ENCODE peak calls at places on chromosomes 12 and 14, in seven cellular contexts. One of them, this sample, is unnamed.

GRCh38 chr14:65496178-65496993 is 83.9 kb downstream of the FUT8 start:
- DNase-seq in H1: no peak
- DNase-seq in H9: no peak
- DNase-seq in mesenchymal stem cell: peak; percentile 6
- DNase-seq in mesendoderm: no peak
- DNase-seq in IMR-90: peak; percentile 17
- DNase-seq in neuronal stem cell: no peak
- DNase-seq in this sample: no peak

GRCh38 chr12:76766161-76766560 is 2.2 kb downstream of the ZDHHC17 start:
- DNase-seq in H9: no peak
- DNase-seq in neuronal stem cell: no peak
- DNase-seq in IMR-90: no peak
- DNase-seq in mesendoderm: no peak
- DNase-seq in mesenchymal stem cell: no peak
- DNase-seq in H1: no peak
- DNase-seq in this sample: no peak

GRCh38 chr12:101945361-101946232 is 68.2 kb downstream of the DRAM1 start:
- DNase-seq in mesenchymal stem cell: peak; percentile 50
- DNase-seq in mesendoderm: no peak
- DNase-seq in IMR-90: peak; percentile 49
- DNase-seq in H9: no peak
- DNase-seq in neuronal stem cell: no peak
- DNase-seq in H1: no peak
- DNase-seq in this sample: peak; percentile 58

GRCh38 chr12:106416273-106416672 is 58.7 kb downstream of the POLR3B start:
- DNase-seq in mesenchymal stem cell: no peak
- DNase-seq in neuronal stem cell: peak; percentile 45
- DNase-seq in H1: no peak
- DNase-seq in mesendoderm: peak; percentile 40
- DNase-seq in IMR-90: no peak
- DNase-seq in H9: no peak
- DNase-seq in this sample: no peak

GRCh38 chr12:11822071-11822818 is 172.8 kb downstream of the ETV6 start:
- DNase-seq in neuronal stem cell: peak; percentile 50
- DNase-seq in H1: no peak
- DNase-seq in mesendoderm: no peak
- DNase-seq in IMR-90: peak; percentile 87
- DNase-seq in H9: no peak
- DNase-seq in mesenchymal stem cell: peak; percentile 59
- DNase-seq in this sample: no peak

GRCh38 chr12:43921666-43922337 is 85.9 kb downstream of the TMEM117 start:
- DNase-seq in mesenchymal stem cell: peak; percentile 7
- DNase-seq in H9: no peak
- DNase-seq in H1: no peak
- DNase-seq in mesendoderm: peak; percentile 70
- DNase-seq in neuronal stem cell: no peak
- DNase-seq in IMR-90: peak; percentile 52
- DNase-seq in this sample: peak; percentile 28

GRCh38 chr12:3263939-3264699 is 186.9 kb downstream of the TSPAN9 start:
- DNase-seq in neuronal stem cell: no peak
- DNase-seq in H1: no peak
- DNase-seq in IMR-90: no peak
- DNase-seq in mesenchymal stem cell: no peak
- DNase-seq in mesendoderm: no peak
- DNase-seq in H9: no peak
- DNase-seq in this sample: no peak

GRCh38 chr12:27703720-27704452 is 6.7 kb upstream of the MRPS35 start:
- DNase-seq in neuronal stem cell: peak; percentile 55
- DNase-seq in H1: peak; percentile 19
- DNase-seq in mesendoderm: peak; percentile 92
- DNase-seq in IMR-90: peak; percentile 89
- DNase-seq in mesenchymal stem cell: peak; percentile 89
- DNase-seq in H9: peak; percentile 82
- DNase-seq in this sample: peak; percentile 85

GRCh38 chr12:31896514-31897039 is 62.6 kb upstream of the RESF1 start:
- DNase-seq in H9: no peak
- DNase-seq in H1: no peak
- DNase-seq in mesendoderm: peak; percentile 70
- DNase-seq in neuronal stem cell: no peak
- DNase-seq in IMR-90: peak; percentile 38
- DNase-seq in mesenchymal stem cell: peak; percentile 75
- DNase-seq in this sample: no peak

GRCh38 chr12:64116969-64117368 is 105.1 kb downstream of the KICS2 start:
- DNase-seq in neuronal stem cell: no peak
- DNase-seq in H9: no peak
- DNase-seq in H1: no peak
- DNase-seq in mesendoderm: no peak
- DNase-seq in IMR-90: no peak
- DNase-seq in mesenchymal stem cell: no peak
- DNase-seq in this sample: no peak

GRCh38 chr12:53077030-53077429 is 2.2 kb downstream of the SPRYD3 start:
- DNase-seq in neuronal stem cell: no peak
- DNase-seq in IMR-90: no peak
- DNase-seq in H1: no peak
- DNase-seq in mesendoderm: no peak
- DNase-seq in H9: no peak
- DNase-seq in mesenchymal stem cell: no peak
- DNase-seq in this sample: no peak
- H3K27me3 ChIP-seq in neuronal stem cell: no peaks in the 10 kb centered on the region
- H3K27me3 ChIP-seq in IMR-90: no peaks in the 10 kb centered on the region
- H3K27me3 ChIP-seq in H1: peaks cover 5% of the 10 kb centered on the region
- H3K27me3 ChIP-seq in mesendoderm: no peaks in the 10 kb centered on the region
- H3K27me3 ChIP-seq in H9: no peaks in the 10 kb centered on the region
- H3K27me3 ChIP-seq in mesenchymal stem cell: no peaks in the 10 kb centered on the region
- H3K27me3 ChIP-seq in this sample: no peaks in the 10 kb centered on the region

GRCh38 chr12:19191563-19191962 is 62.0 kb downstream of the PLEKHA5 start:
- DNase-seq in mesendoderm: peak; percentile 41
- DNase-seq in neuronal stem cell: no peak
- DNase-seq in H9: no peak
- DNase-seq in H1: no peak
- DNase-seq in IMR-90: no peak
- DNase-seq in mesenchymal stem cell: no peak
- DNase-seq in this sample: no peak

GRCh38 chr12:19191089-19191488 is 61.6 kb downstream of the PLEKHA5 start:
- DNase-seq in H1: no peak
- DNase-seq in neuronal stem cell: no peak
- DNase-seq in H9: no peak
- DNase-seq in mesendoderm: no peak
- DNase-seq in mesenchymal stem cell: no peak
- DNase-seq in IMR-90: no peak
- DNase-seq in this sample: no peak

GRCh38 chr12:19190292-19191031 is 60.9 kb downstream of the PLEKHA5 start:
- DNase-seq in mesenchymal stem cell: peak; percentile 57
- DNase-seq in IMR-90: peak; percentile 59
- DNase-seq in H9: no peak
- DNase-seq in H1: no peak
- DNase-seq in mesendoderm: peak; percentile 75
- DNase-seq in neuronal stem cell: no peak
- DNase-seq in this sample: no peak

GRCh38 chr12:19194963-19195362 is 65.4 kb downstream of the PLEKHA5 start:
- DNase-seq in mesendoderm: no peak
- DNase-seq in H9: no peak
- DNase-seq in neuronal stem cell: no peak
- DNase-seq in IMR-90: no peak
- DNase-seq in H1: no peak
- DNase-seq in mesenchymal stem cell: no peak
- DNase-seq in this sample: no peak

GRCh38 chr12:19192709-19193108 is 63.2 kb downstream of the PLEKHA5 start:
- DNase-seq in H9: no peak
- DNase-seq in mesendoderm: no peak
- DNase-seq in H1: no peak
- DNase-seq in neuronal stem cell: no peak
- DNase-seq in IMR-90: no peak
- DNase-seq in mesenchymal stem cell: peak; percentile 45
- DNase-seq in this sample: no peak
- H3K18ac ChIP-seq in H9: no peak overlapping the region
- H3K18ac ChIP-seq in mesendoderm: no peak overlapping the region
- H3K18ac ChIP-seq in H1: no peak overlapping the region
- H3K18ac ChIP-seq in neuronal stem cell: no peak overlapping the region
- H3K18ac ChIP-seq in IMR-90: no peak overlapping the region
- H3K18ac ChIP-seq in mesenchymal stem cell: no peak overlapping the region
- H3K18ac ChIP-seq in this sample: no peak overlapping the region

GRCh38 chr14:31161274-31161673 is 46.3 kb downstream of the HECTD1 start:
- DNase-seq in IMR-90: no peak
- DNase-seq in mesenchymal stem cell: no peak
- DNase-seq in mesendoderm: no peak
- DNase-seq in neuronal stem cell: no peak
- DNase-seq in H9: no peak
- DNase-seq in H1: no peak
- DNase-seq in this sample: no peak
- H3K4me1 ChIP-seq in IMR-90: peaks cover 13% of the 10 kb centered on the region
- H3K4me1 ChIP-seq in mesenchymal stem cell: peaks cover 1% of the 10 kb centered on the region
- H3K4me1 ChIP-seq in mesendoderm: no peaks in the 10 kb centered on the region
- H3K4me1 ChIP-seq in neuronal stem cell: no peaks in the 10 kb centered on the region
- H3K4me1 ChIP-seq in H9: no peaks in the 10 kb centered on the region
- H3K4me1 ChIP-seq in H1: no peaks in the 10 kb centered on the region
- H3K4me1 ChIP-seq in this sample: no peaks in the 10 kb centered on the region

GRCh38 chr14:50425105-50425504 is 28.4 kb upstream of the CDKL1 start:
- DNase-seq in neuronal stem cell: no peak
- DNase-seq in H1: no peak
- DNase-seq in mesendoderm: no peak
- DNase-seq in H9: no peak
- DNase-seq in mesenchymal stem cell: no peak
- DNase-seq in IMR-90: no peak
- DNase-seq in this sample: no peak
- H3K27me3 ChIP-seq in neuronal stem cell: no peaks in the 10 kb centered on the region
- H3K27me3 ChIP-seq in H1: no peaks in the 10 kb centered on the region
- H3K27me3 ChIP-seq in mesendoderm: no peaks in the 10 kb centered on the region
- H3K27me3 ChIP-seq in H9: no peaks in the 10 kb centered on the region
- H3K27me3 ChIP-seq in mesenchymal stem cell: no peaks in the 10 kb centered on the region
- H3K27me3 ChIP-seq in IMR-90: no peaks in the 10 kb centered on the region
- H3K27me3 ChIP-seq in this sample: no peaks in the 10 kb centered on the region

GRCh38 chr12:4539167-4539870 is 629 bp downstream of the RAD51AP1 start:
- DNase-seq in mesenchymal stem cell: peak; percentile 6
- DNase-seq in IMR-90: no peak
- DNase-seq in H1: no peak
- DNase-seq in neuronal stem cell: no peak
- DNase-seq in mesendoderm: no peak
- DNase-seq in H9: no peak
- DNase-seq in this sample: no peak
- H3K18ac ChIP-seq in mesenchymal stem cell: no peak overlapping the region
- H3K18ac ChIP-seq in IMR-90: no peak overlapping the region
- H3K18ac ChIP-seq in H1: no peak overlapping the region
- H3K18ac ChIP-seq in neuronal stem cell: no peak overlapping the region
- H3K18ac ChIP-seq in mesendoderm: no peak overlapping the region
- H3K18ac ChIP-seq in H9: no peak overlapping the region
- H3K18ac ChIP-seq in this sample: peak overlapping the region; percentile 12

GRCh38 chr14:93079865-93080403 is 35.8 kb downstream of the ITPK1 start:
- DNase-seq in IMR-90: no peak
- DNase-seq in H9: no peak
- DNase-seq in neuronal stem cell: no peak
- DNase-seq in H1: no peak
- DNase-seq in mesenchymal stem cell: no peak
- DNase-seq in mesendoderm: no peak
- DNase-seq in this sample: no peak
- H3K4me1 ChIP-seq in IMR-90: peaks cover 1% of the 10 kb centered on the region
- H3K4me1 ChIP-seq in H9: no peaks in the 10 kb centered on the region
- H3K4me1 ChIP-seq in neuronal stem cell: no peaks in the 10 kb centered on the region
- H3K4me1 ChIP-seq in H1: no peaks in the 10 kb centered on the region
- H3K4me1 ChIP-seq in mesenchymal stem cell: peaks cover 14% of the 10 kb centered on the region
- H3K4me1 ChIP-seq in mesendoderm: no peaks in the 10 kb centered on the region
- H3K4me1 ChIP-seq in this sample: no peaks in the 10 kb centered on the region

GRCh38 chr12:52561880-52562449 is 9.0 kb upstream of the KRT71 start:
- DNase-seq in mesenchymal stem cell: peak; percentile 2
- DNase-seq in mesendoderm: peak; percentile 47
- DNase-seq in IMR-90: no peak
- DNase-seq in neuronal stem cell: no peak
- DNase-seq in H9: peak; percentile 53
- DNase-seq in H1: no peak
- DNase-seq in this sample: peak; percentile 31

GRCh38 chr12:52564582-52564981 is 9.1 kb downstream of the KRT74 start:
- DNase-seq in mesenchymal stem cell: no peak
- DNase-seq in IMR-90: no peak
- DNase-seq in H1: no peak
- DNase-seq in H9: no peak
- DNase-seq in mesendoderm: no peak
- DNase-seq in neuronal stem cell: no peak
- DNase-seq in this sample: no peak

GRCh38 chr12:52557481-52557880 is 4.5 kb upstream of the KRT71 start:
- DNase-seq in IMR-90: no peak
- DNase-seq in mesendoderm: no peak
- DNase-seq in H1: no peak
- DNase-seq in neuronal stem cell: no peak
- DNase-seq in H9: no peak
- DNase-seq in mesenchymal stem cell: no peak
- DNase-seq in this sample: no peak

GRCh38 chr12:52555577-52555976 is 2.6 kb upstream of the KRT71 start:
- DNase-seq in mesendoderm: peak; percentile 53
- DNase-seq in IMR-90: no peak
- DNase-seq in H1: no peak
- DNase-seq in mesenchymal stem cell: no peak
- DNase-seq in H9: no peak
- DNase-seq in neuronal stem cell: no peak
- DNase-seq in this sample: no peak

GRCh38 chr12:52559979-52560378 is 7.0 kb upstream of the KRT71 start:
- DNase-seq in H1: no peak
- DNase-seq in mesendoderm: no peak
- DNase-seq in neuronal stem cell: no peak
- DNase-seq in H9: no peak
- DNase-seq in mesenchymal stem cell: no peak
- DNase-seq in IMR-90: no peak
- DNase-seq in this sample: no peak
- H3K27me3 ChIP-seq in H1: no peaks in the 10 kb centered on the region
- H3K27me3 ChIP-seq in mesendoderm: no peaks in the 10 kb centered on the region
- H3K27me3 ChIP-seq in neuronal stem cell: peaks cover 4% of the 10 kb centered on the region
- H3K27me3 ChIP-seq in H9: no peaks in the 10 kb centered on the region
- H3K27me3 ChIP-seq in mesenchymal stem cell: peaks cover 19% of the 10 kb centered on the region
- H3K27me3 ChIP-seq in IMR-90: peaks cover 21% of the 10 kb centered on the region
- H3K27me3 ChIP-seq in this sample: no peaks in the 10 kb centered on the region

This sample was measured in trophoblast cell.